ENCODE peak calls at places on chromosome 22, in five cellular contexts. One of them, this sample, is unnamed.

GRCh38 chr22:19941365-19942070 is at the start of the genes COMT and TXNRD2:
- DNase-seq in H1: no peak
- DNase-seq in K562: peak; percentile 100
- DNase-seq in A549: peak; percentile 46
- DNase-seq in HepG2: no peak
- DNase-seq in this sample: peak; percentile 61

GRCh38 chr22:25364736-25365241 is 145.3 kb downstream of the CRYBB2 start:
- DNase-seq in HepG2: no peak
- DNase-seq in K562: no peak
- DNase-seq in H1: no peak
- DNase-seq in A549: no peak
- DNase-seq in this sample: no peak

GRCh38 chr22:28801845-28802594 is 1.7 kb upstream of the XBP1 start:
- DNase-seq in HepG2: peak; percentile 87
- DNase-seq in H1: no peak
- DNase-seq in K562: peak; percentile 63
- DNase-seq in A549: no peak
- DNase-seq in this sample: no peak

GRCh38 chr22:23713696-23714595 is 23.1 kb downstream of the RGL4 start:
- DNase-seq in K562: no peak
- DNase-seq in A549: no peak
- DNase-seq in H1: no peak
- DNase-seq in HepG2: no peak
- DNase-seq in this sample: no peak

GRCh38 chr22:40436460-40437431 is 66.4 kb downstream of the SGSM3 start:
- DNase-seq in A549: peak; percentile 70
- DNase-seq in HepG2: peak; percentile 41
- DNase-seq in K562: peak; percentile 64
- DNase-seq in H1: no peak
- DNase-seq in this sample: no peak

GRCh38 chr22:40491990-40492631 is 121.7 kb downstream of the SGSM3 start:
- DNase-seq in A549: no peak
- DNase-seq in K562: no peak
- DNase-seq in HepG2: no peak
- DNase-seq in H1: no peak
- DNase-seq in this sample: no peak

GRCh38 chr22:20239951-20240773 is 28.0 kb downstream of the RTN4R start:
- DNase-seq in H1: no peak
- DNase-seq in HepG2: no peak
- DNase-seq in A549: no peak
- DNase-seq in K562: peak; percentile 82
- DNase-seq in this sample: peak; percentile 36

GRCh38 chr22:22465094-22465602 is 43.4 kb downstream of the ZNF280B start:
- DNase-seq in H1: no peak
- DNase-seq in A549: no peak
- DNase-seq in K562: no peak
- DNase-seq in HepG2: no peak
- DNase-seq in this sample: no peak

GRCh38 chr22:17110791-17111550 is 10.2 kb downstream of the TMEM121B start:
- DNase-seq in HepG2: no peak
- DNase-seq in A549: no peak
- DNase-seq in K562: no peak
- DNase-seq in H1: no peak
- DNase-seq in this sample: no peak

GRCh38 chr22:19986410-19987341 is 29.9 kb downstream of the ARVCF start:
- DNase-seq in A549: peak; percentile 41
- DNase-seq in K562: peak; percentile 100
- DNase-seq in H1: peak; percentile 89
- DNase-seq in HepG2: peak; percentile 42
- DNase-seq in this sample: peak; percentile 83

GRCh38 chr22:35509451-35509850 is 31.2 kb upstream of the RASD2 start:
- DNase-seq in A549: no peak
- DNase-seq in HepG2: no peak
- DNase-seq in K562: no peak
- DNase-seq in H1: no peak
- DNase-seq in this sample: no peak

GRCh38 chr22:35505394-35506258 is 35.0 kb upstream of the RASD2 start:
- DNase-seq in K562: no peak
- DNase-seq in HepG2: no peak
- DNase-seq in H1: no peak
- DNase-seq in A549: no peak
- DNase-seq in this sample: no peak

GRCh38 chr22:35510481-35510934 is 30.1 kb upstream of the RASD2 start:
- DNase-seq in HepG2: no peak
- DNase-seq in H1: no peak
- DNase-seq in A549: no peak
- DNase-seq in K562: no peak
- DNase-seq in this sample: no peak

GRCh38 chr22:35509960-35510359 is 30.7 kb upstream of the RASD2 start:
- DNase-seq in HepG2: no peak
- DNase-seq in K562: no peak
- DNase-seq in A549: no peak
- DNase-seq in H1: no peak
- DNase-seq in this sample: no peak

GRCh38 chr22:35506259-35506570 is 34.4 kb upstream of the RASD2 start:
- DNase-seq in K562: no peak
- DNase-seq in HepG2: peak; percentile 76
- DNase-seq in A549: no peak
- DNase-seq in H1: no peak
- DNase-seq in this sample: no peak
- TF ChIP-seq USF2 in K562: no peak
- TF ChIP-seq USF2 in HepG2: no peak
- TF ChIP-seq USF2 in A549: no peak
- TF ChIP-seq USF2 in H1: no peak
- TF ChIP-seq USF2 in this sample: no peak

GRCh38 chr22:45357492-45357891 is 47.8 kb downstream of the FAM118A start:
- DNase-seq in HepG2: no peak
- DNase-seq in K562: no peak
- DNase-seq in A549: no peak
- DNase-seq in H1: no peak
- DNase-seq in this sample: no peak

GRCh38 chr22:45353816-45354215 is 44.1 kb downstream of the FAM118A start:
- DNase-seq in A549: no peak
- DNase-seq in HepG2: no peak
- DNase-seq in K562: no peak
- DNase-seq in H1: no peak
- DNase-seq in this sample: no peak

GRCh38 chr22:45359627-45360026 is 49.9 kb downstream of the FAM118A start:
- DNase-seq in H1: no peak
- DNase-seq in A549: no peak
- DNase-seq in HepG2: no peak
- DNase-seq in K562: no peak
- DNase-seq in this sample: no peak

GRCh38 chr22:45358127-45358526 is 48.4 kb downstream of the FAM118A start:
- DNase-seq in HepG2: no peak
- DNase-seq in H1: no peak
- DNase-seq in K562: no peak
- DNase-seq in A549: no peak
- DNase-seq in this sample: no peak
- TF ChIP-seq JUN in HepG2: no peak
- TF ChIP-seq JUN in H1: no peak
- TF ChIP-seq JUN in K562: no peak
- TF ChIP-seq JUN in A549: no peak
- TF ChIP-seq JUN in this sample: no peak

DNA sequence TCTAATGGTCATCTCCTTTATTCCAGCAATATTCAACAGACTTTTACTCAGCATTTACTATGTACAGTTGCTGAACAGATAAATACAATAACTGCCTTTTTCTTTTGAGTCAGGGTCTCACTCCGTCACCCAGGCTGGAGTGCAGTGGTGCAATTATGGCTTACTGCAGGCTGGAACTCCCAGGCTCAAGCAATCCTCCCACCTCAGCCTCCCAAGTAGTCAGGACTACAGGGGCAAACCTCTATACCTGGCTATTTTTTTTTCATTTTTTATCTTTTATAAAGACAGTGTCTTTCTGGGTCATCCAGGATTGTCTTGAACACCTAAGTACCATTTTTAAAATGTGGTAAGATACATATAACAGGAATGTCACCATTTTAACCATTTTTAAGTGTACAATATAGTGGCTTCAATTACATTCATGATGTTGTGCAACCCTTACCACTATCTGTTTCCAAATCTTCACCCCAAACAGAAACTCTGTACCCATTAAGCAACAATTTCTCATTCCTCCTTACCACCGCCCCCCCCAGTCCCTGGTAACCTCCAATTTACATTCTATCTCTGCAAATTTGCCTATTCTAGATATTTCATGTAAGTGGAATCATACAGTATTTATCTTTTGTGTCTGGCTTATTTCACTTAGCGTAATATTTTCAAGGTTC is 67.8 kb downstream of the MIAT start:
- DNase-seq in A549: no peak
- DNase-seq in H1: no peak
- DNase-seq in HepG2: no peak
- DNase-seq in K562: no peak
- DNase-seq in this sample: no peak
- TF ChIP-seq USF2 in A549: no peak
- TF ChIP-seq USF2 in H1: no peak
- TF ChIP-seq USF2 in HepG2: no peak
- TF ChIP-seq USF2 in K562: no peak
- TF ChIP-seq USF2 in this sample: no peak

DNA sequence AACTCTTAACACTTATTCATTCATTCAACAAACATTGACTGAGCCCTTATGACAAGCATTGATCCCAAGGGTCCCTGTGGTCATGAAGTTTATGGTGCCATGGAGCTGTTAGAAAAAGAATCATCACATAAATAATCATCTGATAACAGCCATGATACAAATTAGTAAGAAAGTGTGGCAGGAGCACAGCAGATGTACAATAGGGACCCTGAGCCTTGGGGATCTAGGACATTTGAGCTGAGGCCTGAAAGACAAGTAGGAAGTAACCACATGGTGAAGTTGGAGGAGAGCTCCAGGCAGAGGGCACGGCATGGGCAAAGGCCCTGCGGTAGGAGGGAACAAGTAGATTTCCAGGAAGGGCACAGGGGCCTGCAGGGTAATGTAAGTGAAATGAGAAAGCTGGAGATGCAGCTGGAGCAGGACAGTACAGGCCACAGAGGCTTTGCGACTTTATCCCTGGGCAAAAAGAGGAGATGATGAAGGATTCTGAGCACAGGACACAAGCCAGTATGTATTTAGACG is 6.8 kb upstream of the TCF20 start:
- DNase-seq in H1: no peak
- DNase-seq in K562: no peak
- DNase-seq in A549: no peak
- DNase-seq in HepG2: no peak
- DNase-seq in this sample: no peak
- TF ChIP-seq JUN in H1: no peak
- TF ChIP-seq JUN in K562: no peak
- TF ChIP-seq JUN in A549: no peak
- TF ChIP-seq JUN in HepG2: no peak
- TF ChIP-seq JUN in this sample: no peak

GRCh38 chr22:38110008-38110862 is at the start of gene BAIAP2L2:
- DNase-seq in A549: peak; percentile 78
- DNase-seq in HepG2: peak; percentile 79
- DNase-seq in H1: no peak
- DNase-seq in K562: no peak
- DNase-seq in this sample: no peak

GRCh38 chr22:38107692-38108515 is 2.6 kb downstream of the BAIAP2L2 start:
- DNase-seq in A549: peak; percentile 52
- DNase-seq in HepG2: peak; percentile 93
- DNase-seq in K562: no peak
- DNase-seq in H1: no peak
- DNase-seq in this sample: no peak

GRCh38 chr22:38108561-38109319 is 1.7 kb downstream of the BAIAP2L2 start:
- DNase-seq in K562: no peak
- DNase-seq in A549: no peak
- DNase-seq in H1: no peak
- DNase-seq in HepG2: no peak
- DNase-seq in this sample: no peak

GRCh38 chr22:38110863-38111852 is 674 bp upstream of the BAIAP2L2 start:
- DNase-seq in H1: no peak
- DNase-seq in A549: peak; percentile 74
- DNase-seq in HepG2: peak; percentile 49
- DNase-seq in K562: peak; percentile 47
- DNase-seq in this sample: peak; percentile 63

DNA sequence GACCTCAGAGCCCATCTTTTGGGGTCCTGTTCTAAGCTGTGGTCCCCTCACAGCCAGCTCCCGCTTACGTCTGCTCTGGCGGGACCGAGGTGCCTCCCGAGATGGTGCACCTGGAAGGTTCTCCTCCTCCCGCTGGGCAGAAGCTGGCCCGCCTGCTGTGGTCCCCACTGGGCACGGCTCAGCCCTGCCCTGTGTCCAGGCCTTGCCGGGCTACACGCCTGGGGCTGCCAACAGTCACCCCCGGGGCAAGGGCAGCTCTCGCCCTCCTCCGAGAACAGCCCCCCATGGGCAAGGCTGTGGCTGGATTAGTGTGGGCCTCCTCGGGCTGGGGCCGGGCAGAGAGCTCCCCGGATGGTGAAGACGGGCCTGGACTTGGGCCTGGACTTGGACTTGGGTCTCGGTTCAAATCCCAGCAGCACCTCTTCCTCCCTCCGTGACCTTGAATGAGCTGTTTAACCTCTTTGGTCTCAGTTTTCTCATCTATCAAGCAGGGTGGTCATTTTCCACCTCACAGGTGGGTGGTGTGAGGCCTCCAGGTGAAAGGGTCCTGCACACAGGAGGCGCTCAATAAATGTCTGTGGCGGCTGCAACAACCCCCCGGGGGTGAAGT is 988 bp downstream of the BAIAP2L2 start:
- DNase-seq in A549: peak; percentile 38
- DNase-seq in K562: no peak
- DNase-seq in H1: no peak
- DNase-seq in HepG2: no peak
- DNase-seq in this sample: no peak
- TF ChIP-seq USF2 in A549: no peak
- TF ChIP-seq USF2 in K562: no peak
- TF ChIP-seq USF2 in H1: no peak
- TF ChIP-seq USF2 in HepG2: no peak
- TF ChIP-seq USF2 in this sample: no peak

DNA sequence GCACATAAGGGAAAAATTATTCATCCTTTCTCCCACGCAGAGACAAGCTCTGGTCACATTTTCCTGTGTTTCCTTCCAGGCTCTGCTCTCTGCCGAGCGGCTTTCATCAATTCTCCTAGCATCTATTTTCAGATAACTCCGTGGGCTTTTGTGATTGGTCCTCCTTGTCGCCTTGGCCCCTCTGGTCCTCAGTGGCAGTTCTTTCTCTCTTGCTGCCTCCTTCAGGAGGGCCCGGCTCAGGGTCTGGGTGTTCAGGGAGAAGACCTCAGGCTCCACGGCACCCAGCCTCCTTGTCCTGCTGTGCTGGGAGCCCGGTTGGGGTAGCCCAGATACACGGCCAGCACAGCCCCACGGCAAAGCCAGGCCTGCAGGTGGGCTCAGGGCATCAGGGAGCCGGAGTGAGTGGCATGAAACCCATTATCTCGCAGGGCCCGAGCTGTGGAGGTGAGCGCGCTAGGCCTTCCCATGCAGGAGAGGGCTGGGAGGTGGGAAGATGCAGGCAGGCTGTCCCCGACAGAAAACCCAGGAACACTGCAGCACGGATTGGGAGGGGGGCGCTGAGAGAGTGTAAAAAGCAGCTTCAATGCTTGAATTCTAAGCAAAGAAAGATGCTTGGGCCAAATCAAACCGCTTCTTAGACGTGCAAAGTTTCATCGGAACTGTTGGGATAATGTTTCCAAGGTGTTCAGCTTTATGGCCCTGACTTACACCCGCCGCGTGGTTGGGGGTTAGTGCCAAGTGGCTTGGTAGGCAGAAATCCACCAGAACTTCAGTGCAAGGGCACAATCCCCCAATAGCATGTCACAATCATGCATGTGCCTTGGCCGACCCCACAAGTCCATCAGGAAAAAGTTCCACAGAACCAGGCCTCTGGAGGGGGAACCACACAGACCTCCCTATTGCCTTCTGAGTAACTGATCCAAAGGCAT is 81.9 kb upstream of the WNT7B start:
- DNase-seq in HepG2: no peak
- DNase-seq in K562: no peak
- DNase-seq in H1: no peak
- DNase-seq in A549: no peak
- DNase-seq in this sample: peak; percentile 10
- TF ChIP-seq JUN in HepG2: no peak
- TF ChIP-seq JUN in K562: no peak
- TF ChIP-seq JUN in H1: no peak
- TF ChIP-seq JUN in A549: no peak
- TF ChIP-seq JUN in this sample: no peak

This sample was measured in WTC11.